ENCODE peak calls at places on chromosomes 7 and 10, in ten cellular contexts. O is cardiac fibroblast; I is CD4-positive, alpha-beta memory T cell; F is right lobe of liver; D is CD8-positive, alpha-beta T cell; K is MG63; H is mucosa of descending colon; N is ovary; T is AG10803; S is GM23338. J is an unnamed sample.

GRCh38 chr7:76364198-76364584 is 5.4 kb upstream of the YWHAG start:
- DNase-seq in H (no peak), N (no peak), I (no peak), T (peak), F (no peak), O (peak), S (no peak), D (no peak), K (peak), J (no peak)

GRCh38 chr7:137975223-137975622 is 26.7 kb downstream of the CREB3L2 start:
- DNase-seq in O (peak), F (no peak), I (no peak), D (no peak), K (no peak), N (no peak), H (no peak), T (peak), S (no peak), J (peak)

GRCh38 chr10:99382181-99382580 is 48.2 kb downstream of the GOT1 start:
- DNase-seq in I (no peak), F (no peak), O (no peak), N (no peak), K (no peak), S (no peak), H (no peak), T (peak), D (no peak), J (no peak)

GRCh38 chr10:10589540-10589939 is 428.1 kb upstream of the CELF2 start:
- DNase-seq in O (peak), D (no peak), F (no peak), T (peak), S (no peak), H (no peak), K (peak), N (no peak), I (no peak), J (peak)

GRCh38 chr7:952548-953441 is 1.7 kb downstream of the ADAP1 start:
- DNase-seq in T (no peak), N (no peak), S (no peak), O (no peak), F (peak), K (no peak), D (no peak), H (peak), I (no peak), J (no peak)

GRCh38 chr10:8180348-8180747 is 125.9 kb downstream of the GATA3 start:
- DNase-seq in N (no peak), S (no peak), T (no peak), H (no peak), I (no peak), O (no peak), F (no peak), K (no peak), D (no peak), J (no peak)

GRCh38 chr10:111082102-111082975 is 5.5 kb downstream of the ADRA2A start:
- DNase-seq in T (no peak), S (no peak), K (no peak), F (no peak), N (no peak), O (no peak), D (no peak), I (no peak), H (no peak), J (no peak)

GRCh38 chr10:79437111-79437814 is 8.2 kb downstream of the ZCCHC24 start:
- DNase-seq in K (peak), S (no peak), N (peak), O (peak), F (no peak), I (no peak), T (no peak), D (no peak), H (no peak), J (no peak)

GRCh38 chr10:99673492-99673891 is 14.2 kb downstream of the ENTPD7 start:
- DNase-seq in D (no peak), F (no peak), O (no peak), T (no peak), H (no peak), N (no peak), I (no peak), S (no peak), K (no peak), J (no peak)

GRCh38 chr7:47806701-47807103 is 141.6 kb downstream of the PKD1L1 start:
- DNase-seq in D (no peak), N (peak), K (no peak), H (no peak), O (no peak), F (no peak), I (no peak), T (no peak), S (no peak), J (no peak)

GRCh38 chr7:22444181-22444966 is 55.6 kb downstream of the STEAP1B start:
- DNase-seq in S (no peak), F (no peak), T (no peak), O (peak), N (no peak), K (no peak), H (no peak), I (no peak), D (no peak), J (no peak)

GRCh38 chr10:29643785-29644501 is 9.2 kb upstream of the SVIL start:
- DNase-seq in O (no peak), D (no peak), S (no peak), K (no peak), T (peak), F (no peak), H (no peak), N (no peak), I (no peak), J (no peak)

GRCh38 chr10:13422800-13423199 is 74.7 kb upstream of the SEPHS1 start:
- DNase-seq in F (no peak), S (no peak), D (no peak), K (no peak), O (no peak), H (no peak), I (no peak), N (no peak), T (no peak), J (no peak)

GRCh38 chr10:43254199-43254730 is 12.6 kb downstream of the RASGEF1A start:
- DNase-seq in T (no peak), D (no peak), N (peak), K (no peak), H (peak), S (no peak), O (no peak), F (peak), I (no peak), J (no peak)

GRCh38 chr10:63446716-63447440 is 18.9 kb downstream of the JMJD1C start:
- DNase-seq in O (no peak), H (no peak), F (no peak), K (no peak), D (no peak), I (no peak), T (no peak), N (no peak), S (no peak), J (no peak)

GRCh38 chr7:18086165-18087030 is 58.8 kb upstream of the PRPS1L1 start:
- DNase-seq in S (peak), T (no peak), H (peak), D (no peak), O (peak), F (no peak), I (no peak), K (peak), N (no peak), J (no peak)

GRCh38 chr7:1062296-1063294 is 18.2 kb downstream of the GPR146 start:
- DNase-seq in N (no peak), H (no peak), I (no peak), K (no peak), D (no peak), O (no peak), T (no peak), F (no peak), S (no peak), J (no peak)

GRCh38 chr10:47223236-47223635 is 76.8 kb upstream of the GDF10 start:
- DNase-seq in O (no peak), S (no peak), I (no peak), H (no peak), D (no peak), F (no peak), K (no peak), N (no peak), T (no peak), J (no peak)

GRCh38 chr10:11547111-11547625 is 64.3 kb downstream of the USP6NL start:
- DNase-seq in K (peak), N (no peak), O (no peak), I (no peak), S (no peak), F (no peak), T (peak), D (no peak), H (no peak), J (no peak)

GRCh38 chr10:688621-689426 is 644 bp downstream of the DIP2C start:
- DNase-seq in H (no peak), F (peak), N (no peak), K (peak), S (peak), D (no peak), I (no peak), T (peak), O (peak), J (no peak)

GRCh38 chr7:98418636-98419315 is 17.9 kb upstream of the BAIAP2L1 start:
- DNase-seq in O (peak), F (peak), K (peak), H (peak), D (no peak), S (no peak), I (peak), N (no peak), T (peak), J (peak)

GRCh38 chr7:76509931-76510877 is at the start of gene UPK3B:
- DNase-seq in T (no peak), D (no peak), K (no peak), F (no peak), I (no peak), S (peak), H (peak), O (no peak), N (no peak), J (no peak)

GRCh38 chr7:51035696-51036095 is 253.0 kb upstream of the GRB10 start:
- DNase-seq in H (no peak), S (no peak), F (no peak), K (no peak), N (no peak), O (peak), I (no peak), D (no peak), T (peak), J (no peak)

GRCh38 chr10:103739039-103739764 is 116.2 kb downstream of the SH3PXD2A start:
- DNase-seq in S (peak), K (peak), N (peak), O (peak), T (peak), I (no peak), H (no peak), F (no peak), D (no peak), J (peak)

GRCh38 chr10:61463035-61463909 is 10.1 kb upstream of the TMEM26 start:
- DNase-seq in K (peak), D (no peak), S (no peak), F (no peak), H (no peak), I (no peak), T (peak), N (no peak), O (peak), J (peak)

GRCh38 chr10:132838346-132838970 is 52.5 kb upstream of the NKX6-2 start:
- DNase-seq in T (no peak), I (no peak), N (no peak), O (no peak), F (no peak), H (no peak), K (no peak), S (no peak), D (no peak), J (no peak)

GRCh38 chr7:130356121-130356759 is 11.6 kb downstream of the CPA5 start:
- DNase-seq in T (peak), S (peak), F (no peak), D (no peak), K (peak), I (no peak), N (peak), H (no peak), O (peak), J (peak)

GRCh38 chr10:46257099-46257498 is 29.7 kb upstream of the ANTXRL start:
- DNase-seq in O (no peak), H (no peak), I (no peak), K (no peak), S (no peak), N (no peak), T (no peak), F (no peak), D (no peak), J (no peak)

GRCh38 chr7:115409682-115410426 is 488.0 kb downstream of the MDFIC start:
- DNase-seq in D (no peak), I (no peak), O (no peak), K (no peak), S (no peak), N (no peak), T (no peak), H (no peak), F (no peak), J (no peak)

GRCh38 chr7:149291036-149291835 is 29.2 kb downstream of the ZNF783 start:
- DNase-seq in I (no peak), K (no peak), S (no peak), D (no peak), H (no peak), F (no peak), N (no peak), O (no peak), T (no peak), J (no peak)

GRCh38 chr10:95201736-95202135 is 7.7 kb downstream of the ACSM6 start:
- DNase-seq in D (no peak), O (peak), T (peak), I (no peak), H (no peak), S (no peak), N (no peak), F (no peak), K (peak), J (no peak)

GRCh38 chr7:6423942-6424701 is 23.6 kb downstream of the DAGLB start:
- DNase-seq in K (peak), S (peak), T (peak), N (no peak), I (no peak), O (no peak), F (peak), H (peak), D (no peak), J (no peak)

GRCh38 chr10:15280462-15280861 is 90.6 kb downstream of the FAM171A1 start:
- DNase-seq in F (no peak), O (peak), T (peak), I (no peak), H (no peak), S (no peak), N (no peak), D (no peak), K (no peak), J (no peak)

GRCh38 chr10:132904169-132904813 is 38.1 kb downstream of the CFAP46 start:
- DNase-seq in D (no peak), T (no peak), K (peak), H (peak), I (no peak), S (peak), N (no peak), O (peak), F (peak), J (no peak)

GRCh38 chr7:98802088-98802780 is 67.6 kb downstream of the TMEM130 start:
- DNase-seq in O (peak), F (peak), T (peak), N (no peak), K (peak), S (peak), H (no peak), D (no peak), I (no peak), J (no peak)

GRCh38 chr10:110576220-110576619 is 8.7 kb downstream of the SMC3 start:
- DNase-seq in H (no peak), S (no peak), F (no peak), D (no peak), K (peak), O (peak), N (no peak), I (no peak), T (peak), J (peak)

GRCh38 chr7:99196536-99197288 is 11.2 kb downstream of the KPNA7 start:
- DNase-seq in F (no peak), I (no peak), H (no peak), K (peak), D (no peak), N (no peak), T (peak), S (peak), O (peak), J (no peak)

GRCh38 chr10:28432210-28432676 is 100.7 kb upstream of the WAC start:
- DNase-seq in I (no peak), H (no peak), D (peak), F (peak), T (peak), S (peak), K (peak), O (peak), N (peak), J (peak)

GRCh38 chr10:27744478-27745379 is 890 bp downstream of the MKX start:
- DNase-seq in D (no peak), F (peak), O (peak), S (peak), I (peak), H (no peak), T (peak), K (peak), N (peak), J (no peak)

GRCh38 chr7:116354546-116355422 is 144.4 kb downstream of the TES start:
- DNase-seq in I (no peak), H (no peak), T (peak), O (peak), D (no peak), F (peak), N (peak), K (peak), S (peak), J (peak)

GRCh38 chr7:106070567-106071254 is 41.4 kb downstream of the SYPL1 start:
- DNase-seq in D (no peak), K (no peak), N (no peak), I (no peak), H (no peak), T (no peak), S (no peak), O (no peak), F (no peak), J (no peak)

GRCh38 chr7:106071356-106071998 is 40.6 kb downstream of the SYPL1 start:
- DNase-seq in S (no peak), O (no peak), H (peak), I (peak), F (no peak), K (no peak), T (no peak), D (peak), N (no peak), J (no peak)

GRCh38 chr7:106068986-106069385 is 43.1 kb downstream of the SYPL1 start:
- DNase-seq in K (peak), S (no peak), F (no peak), T (peak), D (no peak), O (no peak), I (no peak), H (no peak), N (no peak), J (no peak)

GRCh38 chr7:106069471-106070200 is 42.5 kb downstream of the SYPL1 start:
- DNase-seq in I (no peak), N (no peak), K (no peak), T (no peak), D (no peak), S (no peak), O (no peak), F (no peak), H (no peak), J (no peak)

GRCh38 chr7:106070201-106070551 is 41.9 kb downstream of the SYPL1 start:
- DNase-seq in O (no peak), I (no peak), F (peak), S (no peak), T (no peak), K (no peak), D (no peak), H (no peak), N (no peak), J (no peak)
- H3K4me3 ChIP-seq in O (no peak), I (no peak), F (no peak), S (no peak), T (no peak), K (no peak), D (no peak), H (no peak), N (no peak), J (no peak)

GRCh38 chr7:150567168-150567567 is at the start of gene GIMAP4:
- DNase-seq in S (no peak), H (no peak), I (peak), N (no peak), O (no peak), D (peak), F (no peak), T (no peak), K (no peak), J (no peak)
- H3K4me3 ChIP-seq in S (no peak), H (peak), I (peak), N (peak), O (no peak), D (peak), F (peak), T (no peak), K (no peak), J (no peak)

DNA sequence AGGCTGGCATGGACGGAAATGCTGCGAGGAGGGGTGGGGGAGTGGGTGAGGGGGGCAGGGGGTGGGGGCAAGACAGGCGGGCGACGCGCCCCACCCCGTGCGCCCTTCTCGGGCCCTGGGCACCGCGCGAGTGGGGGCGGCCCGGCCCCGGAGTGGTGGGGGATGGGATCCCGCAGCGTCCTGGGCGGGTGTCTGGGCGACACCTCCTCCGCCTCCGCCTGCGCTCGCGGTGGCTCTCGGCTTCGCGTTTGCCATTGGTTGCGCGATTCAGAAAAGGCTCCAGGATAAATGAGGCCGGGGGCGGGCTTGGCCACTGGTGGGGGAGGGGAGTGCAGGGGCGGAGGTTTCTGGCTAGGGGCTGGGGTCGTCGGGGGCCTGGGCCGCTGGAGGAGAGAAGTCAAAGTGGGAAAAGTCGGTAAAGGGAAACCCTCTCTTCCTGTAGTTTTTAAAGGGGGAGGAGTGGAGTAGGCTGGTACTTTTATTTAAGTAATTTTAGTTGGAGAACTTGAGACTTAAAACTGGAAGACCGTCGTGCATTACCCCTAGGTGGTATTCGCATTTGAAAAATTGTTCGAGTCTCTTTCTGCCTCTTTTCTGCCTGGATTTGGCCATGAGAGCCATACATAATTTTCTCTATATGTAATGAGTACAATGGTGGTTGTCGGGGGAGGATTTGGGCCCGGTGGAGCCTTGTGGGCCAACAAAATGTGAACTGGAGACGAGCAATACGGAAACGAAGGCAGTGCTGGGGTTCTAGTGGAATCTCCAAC is 984 bp upstream of the IGF2BP3 start:
- DNase-seq in T (no peak), O (peak), S (peak), I (no peak), F (no peak), D (no peak), H (peak), K (peak), N (no peak), J (no peak)
- H3K4me3 ChIP-seq in T (peak), O (peak), S (peak), I (no peak), F (no peak), D (no peak), H (no peak), K (peak), N (no peak), J (peak)

GRCh38 chr7:43290978-43291377 is 178.5 kb downstream of the HECW1 start:
- DNase-seq in T (no peak), N (no peak), I (no peak), S (no peak), F (no peak), K (no peak), O (no peak), H (no peak), D (no peak), J (no peak)
- H3K4me3 ChIP-seq in T (no peak), N (no peak), I (no peak), S (no peak), F (no peak), K (no peak), O (no peak), H (no peak), D (no peak), J (no peak)

GRCh38 chr10:44864637-44865288 is 46.4 kb upstream of the TMEM72 start:
- DNase-seq in K (peak), N (peak), I (peak), O (peak), H (peak), S (peak), D (peak), T (peak), F (peak), J (no peak)

GRCh38 chr10:44863344-44864041 is 47.6 kb upstream of the TMEM72 start:
- DNase-seq in H (no peak), D (no peak), K (no peak), F (no peak), N (no peak), T (no peak), S (peak), I (no peak), O (no peak), J (no peak)

GRCh38 chr10:44865289-44865671 is 45.9 kb upstream of the TMEM72 start:
- DNase-seq in S (peak), I (no peak), F (peak), T (no peak), N (no peak), K (no peak), O (no peak), H (no peak), D (no peak), J (no peak)

GRCh38 chr10:44862917-44863316 is 48.2 kb upstream of the TMEM72 start:
- DNase-seq in I (no peak), K (no peak), N (no peak), O (no peak), D (no peak), T (no peak), S (no peak), F (no peak), H (no peak), J (no peak)

GRCh38 chr10:44864042-44864436 is 47.1 kb upstream of the TMEM72 start:
- DNase-seq in F (peak), I (no peak), S (peak), O (no peak), H (no peak), N (peak), T (peak), D (no peak), K (no peak), J (no peak)
- H3K4me3 ChIP-seq in F (peak), I (peak), S (peak), O (no peak), H (no peak), N (peak), T (peak), D (peak), K (peak), J (peak)

GRCh38 chr7:27106906-27107250 is 4.4 kb upstream of the HOXA2 start:
- DNase-seq in D (no peak), H (no peak), O (no peak), F (no peak), T (no peak), I (no peak), N (no peak), K (no peak), S (no peak), J (no peak)
- H3K4me3 ChIP-seq in D (no peak), H (no peak), O (no peak), F (peak), T (no peak), I (no peak), N (peak), K (no peak), S (peak), J (no peak)